ENCODE peak calls at places on chromosomes 7 and 10, in six cellular contexts. V, S, R, L, F and A are unnamed samples. For H3K4me1, the result is how much of the 10 kb centered on the place peaks cover.

GRCh38 chr10:35563266-35563891 is 41.8 kb upstream of the GJD4 start:
- DNase-seq in L (no peak), S (peak), R (no peak), F (peak), V (no peak), A (peak)

GRCh38 chr7:16060492-16060891 is 360.8 kb downstream of the CRPPA start:
- DNase-seq in L (no peak), S (no peak), F (no peak), V (no peak), R (no peak), A (no peak)

GRCh38 chr10:14608381-14609001 is 166.2 kb downstream of the FAM107B start:
- DNase-seq in V (no peak), L (no peak), R (no peak), S (no peak), F (no peak), A (no peak)

GRCh38 chr7:95646350-95646749 is 50.0 kb upstream of the PDK4 start:
- DNase-seq in R (no peak), S (no peak), F (no peak), V (no peak), L (no peak), A (no peak)

GRCh38 chr10:119290301-119291036 is 83.1 kb downstream of the GRK5 start:
- DNase-seq in L (no peak), V (no peak), S (no peak), F (no peak), R (no peak), A (no peak)

GRCh38 chr7:22193361-22194016 is 163.5 kb downstream of the RAPGEF5 start:
- DNase-seq in R (no peak), L (no peak), F (no peak), S (peak), V (peak), A (no peak)

GRCh38 chr10:69464801-69465401 is 13.6 kb downstream of the TSPAN15 start:
- DNase-seq in L (no peak), F (no peak), R (no peak), V (no peak), S (no peak), A (no peak)

GRCh38 chr10:86130737-86131475 is 235.7 kb downstream of the GRID1 start:
- DNase-seq in L (no peak), F (no peak), R (no peak), V (no peak), S (no peak), A (no peak)

GRCh38 chr10:102604379-102604960 is 39.8 kb upstream of the TRIM8 start:
- DNase-seq in V (no peak), L (no peak), R (no peak), S (no peak), F (no peak), A (no peak)

GRCh38 chr10:121722665-121723064 is 124.4 kb upstream of the FGFR2 start:
- DNase-seq in R (no peak), V (no peak), F (peak), S (no peak), L (no peak), A (no peak)

GRCh38 chr7:71935674-71936073 is 476.5 kb downstream of the CALN1 start:
- DNase-seq in S (no peak), L (no peak), V (no peak), R (no peak), F (no peak), A (no peak)

GRCh38 chr10:22483132-22483531 is 137.8 kb downstream of the SPAG6 start:
- DNase-seq in L (no peak), R (no peak), F (no peak), S (no peak), V (no peak), A (no peak)

GRCh38 chr7:37180828-37181549 is 267.7 kb downstream of the ELMO1 start:
- DNase-seq in F (no peak), L (no peak), S (no peak), R (no peak), V (no peak), A (no peak)
- H3K27ac ChIP-seq in F (no peak), L (no peak), S (no peak), R (no peak), V (no peak), A (no peak)

DNA sequence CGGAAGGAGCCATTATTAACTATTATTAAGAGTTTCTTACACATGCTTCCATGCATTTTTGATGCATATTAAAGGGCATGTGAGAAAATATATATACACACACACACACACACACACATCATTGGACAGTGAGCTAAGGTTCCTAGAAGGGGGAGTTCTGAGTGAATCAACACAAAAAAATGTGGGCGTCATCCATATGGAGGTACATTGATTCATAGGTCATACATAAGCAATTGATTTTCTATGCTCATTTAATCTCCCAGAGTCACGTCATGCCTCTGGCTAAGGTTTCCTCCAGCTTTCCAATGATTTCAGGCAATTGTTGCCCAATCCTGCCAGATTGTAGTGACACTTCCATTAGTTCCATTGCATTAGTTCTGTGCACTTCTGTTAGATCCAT is 269.4 kb downstream of the DNAJB9 start:
- DNase-seq in V (no peak), F (no peak), S (no peak), R (no peak), L (no peak), A (no peak)
- H3K4me1 ChIP-seq in V (under half), F (under half), S (under half), R (under half), L (under half), A (under half)

GRCh38 chr10:64071218-64071617 is 550.0 kb downstream of the REEP3 start:
- DNase-seq in L (no peak), S (no peak), F (no peak), R (no peak), V (no peak), A (no peak)
- H3K27ac ChIP-seq in L (no peak), S (no peak), F (no peak), R (no peak), V (no peak), A (no peak)

DNA sequence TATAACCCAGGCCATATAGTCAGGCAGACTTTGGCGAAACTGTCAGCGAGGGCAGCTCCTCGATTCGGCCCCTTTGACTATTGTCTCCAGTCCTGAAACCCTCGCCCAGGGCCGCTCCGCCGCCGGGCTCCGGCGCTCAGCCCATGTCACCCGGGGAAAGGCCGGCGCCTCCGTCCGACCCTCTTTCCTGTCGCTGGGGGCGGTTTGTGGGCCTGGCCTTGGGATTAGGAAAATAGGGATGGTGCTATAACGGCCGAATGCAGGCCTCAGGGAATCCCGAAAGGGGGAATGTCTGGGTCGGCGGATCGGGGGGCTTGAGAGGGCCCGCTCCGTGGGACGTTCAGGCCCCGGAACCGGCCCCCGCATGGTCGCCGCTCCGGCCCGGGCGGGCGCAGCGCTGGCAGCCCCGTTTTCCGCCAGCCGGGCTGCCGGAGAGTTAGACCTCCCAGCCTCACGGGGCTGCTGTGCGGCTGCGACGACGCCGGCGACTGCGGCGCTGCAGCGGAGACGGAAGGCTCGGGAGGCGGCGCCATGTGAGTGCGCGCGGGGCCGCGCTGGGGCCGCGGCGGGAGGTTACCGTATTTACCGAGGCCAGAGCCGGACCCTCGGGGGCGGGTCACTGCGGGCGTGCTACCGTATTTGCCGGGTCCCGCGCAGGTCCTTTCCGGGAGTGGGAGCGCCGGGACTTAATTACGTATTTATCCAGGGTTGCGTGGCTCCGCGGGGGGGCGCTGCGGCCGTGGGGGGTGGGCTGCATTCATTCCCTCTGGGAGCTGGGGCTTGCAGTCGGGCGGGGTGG is 25.9 kb downstream of the ZNF775 start:
- DNase-seq in R (peak), F (no peak), S (peak), V (peak), L (peak), A (peak)
- H3K4me1 ChIP-seq in R (under half), F (under half), S (under half), V (under half), L (under half), A (under half)

DNA sequence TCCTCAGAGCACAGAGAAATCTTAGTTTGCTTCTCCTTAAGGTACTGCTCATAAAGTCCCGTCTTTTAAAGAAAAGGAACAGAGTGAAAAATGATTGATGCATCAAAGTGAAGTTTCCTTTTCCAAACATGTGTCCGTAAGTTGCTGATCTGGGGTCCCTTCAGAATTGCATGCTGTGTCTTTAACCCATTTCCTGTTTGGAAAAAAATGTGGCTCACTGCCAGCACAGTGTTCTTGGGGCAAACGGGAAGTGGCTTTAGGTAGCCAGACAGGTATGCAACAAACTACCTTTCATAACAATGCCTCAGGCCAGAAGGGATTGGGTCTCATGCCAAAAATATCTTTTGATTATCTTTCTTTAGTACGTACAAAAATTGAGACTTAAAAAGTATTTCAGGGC is 50.9 kb downstream of the TFAM start:
- DNase-seq in V (no peak), S (no peak), L (no peak), F (peak), R (no peak), A (no peak)
- H3K27ac ChIP-seq in V (no peak), S (no peak), L (no peak), F (peak), R (no peak), A (no peak)

GRCh38 chr7:128358233-128358632 is 3.3 kb downstream of the PRRT4 start:
- DNase-seq in R (no peak), F (no peak), V (no peak), S (no peak), L (no peak), A (no peak)

GRCh38 chr7:128357366-128357662 is 4.2 kb downstream of the PRRT4 start:
- DNase-seq in L (no peak), V (no peak), S (no peak), R (no peak), F (no peak), A (no peak)

GRCh38 chr7:128361463-128362441 is at the start of gene PRRT4:
- DNase-seq in F (no peak), V (peak), L (no peak), S (no peak), R (no peak), A (no peak)

GRCh38 chr7:128359336-128359735 is 2.2 kb downstream of the PRRT4 start:
- DNase-seq in R (no peak), V (no peak), L (no peak), F (no peak), S (no peak), A (no peak)

DNA sequence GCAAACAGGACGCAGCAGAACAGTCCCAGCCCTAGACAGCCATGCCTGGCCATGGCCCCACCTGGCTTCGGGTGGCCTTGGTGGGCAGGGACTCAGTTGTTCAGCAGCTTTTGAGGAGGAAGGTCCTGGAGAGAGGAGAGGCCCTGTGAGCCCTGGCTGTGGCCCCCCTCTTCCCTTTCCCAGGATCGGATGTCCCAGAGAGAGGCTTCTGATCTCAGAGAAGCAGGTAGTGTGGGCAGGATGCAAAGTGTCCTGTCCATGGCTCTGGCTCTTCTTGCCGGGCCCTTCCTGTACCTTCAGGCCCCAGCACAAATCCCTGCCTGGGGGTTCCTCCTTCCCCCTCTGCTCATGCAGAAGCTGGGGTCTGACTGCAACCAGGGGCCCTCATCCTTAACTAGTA is 1.6 kb downstream of the PRRT4 start:
- DNase-seq in R (no peak), S (no peak), L (no peak), V (no peak), F (no peak), A (no peak)
- H3K4me1 ChIP-seq in R (under half), S (under half), L (under half), V (under half), F (under half), A (under half)

GRCh38 chr7:3429981-3430380 is 128.9 kb downstream of the SDK1 start:
- DNase-seq in R (no peak), S (no peak), L (no peak), F (no peak), V (no peak), A (no peak)
- H3K27ac ChIP-seq in R (no peak), S (no peak), L (no peak), F (no peak), V (no peak), A (no peak)

GRCh38 chr10:28279878-28280277 is 23.0 kb downstream of the MPP7 start:
- DNase-seq in R (no peak), V (no peak), L (no peak), S (no peak), F (no peak), A (no peak)

GRCh38 chr10:28278842-28279241 is 24.0 kb downstream of the MPP7 start:
- DNase-seq in L (no peak), S (no peak), F (no peak), V (no peak), R (no peak), A (no peak)

GRCh38 chr10:28274475-28274874 is 28.4 kb downstream of the MPP7 start:
- DNase-seq in R (no peak), L (no peak), V (no peak), S (no peak), F (no peak), A (no peak)

GRCh38 chr10:28273343-28273742 is 29.5 kb downstream of the MPP7 start:
- DNase-seq in L (no peak), R (no peak), S (no peak), F (no peak), V (no peak), A (no peak)

DNA sequence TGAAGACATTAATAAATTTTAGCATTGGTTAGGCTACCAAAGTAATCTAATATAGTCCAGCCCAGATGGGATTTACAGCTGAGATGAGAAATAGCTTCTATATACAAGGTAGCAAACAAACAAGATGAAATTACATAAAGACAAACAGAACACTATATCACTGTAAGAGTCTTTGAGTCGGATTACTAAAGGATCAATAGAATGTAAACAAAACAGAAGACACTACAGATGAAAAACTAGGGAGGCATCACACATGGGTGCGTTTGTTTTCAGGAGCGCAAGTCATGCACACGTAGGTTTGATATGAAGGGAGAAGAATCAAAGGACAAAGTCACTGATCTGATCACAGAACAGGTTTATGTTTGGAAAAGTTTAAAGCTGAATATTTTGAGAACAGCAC is 26.5 kb downstream of the MPP7 start:
- DNase-seq in L (no peak), S (no peak), V (no peak), F (no peak), R (no peak), A (no peak)
- H3K4me1 ChIP-seq in L (under half), S (under half), V (under half), F (under half), R (under half), A (under half)